ENCODE peak calls at places on chromosomes 6 and 20, in eight cellular contexts. T is midbrain; A is stimulated activated CD4-positive, alpha-beta T cell treated with anti-CD3 and anti-CD28 coated beads, TNF-alpha, amount 100 ng/mL, for 4 hours; N is anterior cingulate cortex; L is posterior cingulate gyrus; P is stimulated activated CD8-positive, alpha-beta memory T cell treated with anti-CD3 and anti-CD28 coated beads, Interleukin-4, amount 100 ng/mL, for 24 hours; O is astrocyte of the spinal cord; Z is NCI-H1417. F is an unnamed sample.

GRCh38 chr6:110179406-110180227 is at the start of gene WASF1:
- DNase-seq in T (peak), A (peak), N (peak), L (peak), P (peak), O (peak), Z (peak), F (peak)

GRCh38 chr6:37493047-37493995 is 6.4 kb downstream of the CCDC167 start:
- DNase-seq in T (no peak), A (no peak), N (no peak), L (no peak), P (no peak), O (no peak), Z (peak), F (no peak)

GRCh38 chr6:308768-309167 is 16.5 kb downstream of the DUSP22 start:
- DNase-seq in T (no peak), A (no peak), N (no peak), L (no peak), P (no peak), O (no peak), Z (no peak), F (no peak)

GRCh38 chr6:109491207-109491938 is 8.4 kb upstream of the ZBTB24 start:
- DNase-seq in T (no peak), A (no peak), N (no peak), L (no peak), P (no peak), O (no peak), Z (no peak), F (no peak)

GRCh38 chr6:142942238-142942637 is 2.7 kb downstream of the HIVEP2 start:
- DNase-seq in T (peak), A (no peak), N (no peak), L (no peak), P (no peak), O (no peak), Z (no peak), F (no peak)

GRCh38 chr20:33990075-33990474 is 3.6 kb upstream of the RALY start:
- DNase-seq in T (no peak), A (no peak), N (no peak), L (peak), P (no peak), O (no peak), Z (no peak), F (no peak)

GRCh38 chr20:6140947-6141346 is 18.1 kb upstream of the FERMT1 start:
- DNase-seq in T (no peak), A (no peak), N (no peak), L (no peak), P (no peak), O (no peak), Z (peak), F (no peak)

GRCh38 chr20:14710941-14711340 is 373.5 kb upstream of the FLRT3 start:
- DNase-seq in T (no peak), A (no peak), N (no peak), L (no peak), P (no peak), O (no peak), Z (no peak), F (no peak)

GRCh38 chr6:41413250-41413649 is 77.8 kb downstream of the NCR2 start:
- DNase-seq in T (no peak), A (no peak), N (no peak), L (no peak), P (no peak), O (no peak), Z (no peak), F (no peak)

GRCh38 chr6:11423667-11424066 is 113.9 kb upstream of the TMEM170B start:
- DNase-seq in T (no peak), A (no peak), N (no peak), L (no peak), P (no peak), O (no peak), Z (no peak), F (no peak)

GRCh38 chr6:81985191-81985590 is 232.7 kb upstream of the TENT5A start:
- DNase-seq in T (no peak), A (no peak), N (no peak), L (no peak), P (no peak), O (peak), Z (no peak), F (no peak)

GRCh38 chr20:41065716-41066115 is 37.1 kb downstream of the TOP1 start:
- DNase-seq in T (no peak), A (no peak), N (no peak), L (no peak), P (no peak), O (no peak), Z (no peak), F (no peak)

GRCh38 chr20:19598117-19598516 is 159.9 kb upstream of the RIN2 start:
- DNase-seq in T (no peak), A (no peak), N (no peak), L (no peak), P (no peak), O (no peak), Z (no peak), F (no peak)

GRCh38 chr6:113017316-113017715 is 670.2 kb downstream of the RFPL4B start:
- DNase-seq in T (no peak), A (no peak), N (no peak), L (no peak), P (no peak), O (no peak), Z (no peak), F (no peak)

GRCh38 chr6:131946992-131947955 is 3.9 kb downstream of the CCN2 start:
- DNase-seq in T (no peak), A (no peak), N (no peak), L (no peak), P (no peak), O (peak), Z (no peak), F (no peak)

GRCh38 chr6:158782432-158783166 is 36.6 kb downstream of the EZR start:
- DNase-seq in T (no peak), A (no peak), N (no peak), L (no peak), P (no peak), O (no peak), Z (peak), F (no peak)

GRCh38 chr20:14219801-14220461 is 117.5 kb downstream of the FLRT3 start:
- DNase-seq in T (no peak), A (no peak), N (no peak), L (no peak), P (no peak), O (no peak), Z (no peak), F (no peak)

GRCh38 chr6:31187780-31188194 is 17.3 kb upstream of the POU5F1 start:
- DNase-seq in T (no peak), A (no peak), N (no peak), L (no peak), P (no peak), O (no peak), Z (no peak), F (no peak)

GRCh38 chr20:17518339-17519052 is 12.7 kb downstream of the BFSP1 start:
- DNase-seq in T (no peak), A (no peak), N (no peak), L (no peak), P (no peak), O (no peak), Z (no peak), F (no peak)

GRCh38 chr6:83062225-83062624 is 3.4 kb downstream of the UBE3D start:
- DNase-seq in T (no peak), A (no peak), N (no peak), L (no peak), P (no peak), O (peak), Z (no peak), F (no peak)

GRCh38 chr6:152068622-152069261 is 261.3 kb downstream of the ESR1 start:
- DNase-seq in T (no peak), A (no peak), N (no peak), L (no peak), P (no peak), O (peak), Z (no peak), F (no peak)

GRCh38 chr6:169738972-169739529 is 12.3 kb downstream of the DYNLT2 start:
- DNase-seq in T (no peak), A (no peak), N (no peak), L (no peak), P (no peak), O (no peak), Z (no peak), F (no peak)

GRCh38 chr6:17687136-17687535 is 19.6 kb downstream of the NUP153 start:
- DNase-seq in T (no peak), A (no peak), N (no peak), L (no peak), P (no peak), O (no peak), Z (no peak), F (no peak)

GRCh38 chr20:18254615-18255014 is 33.7 kb upstream of the ZNF133 start:
- DNase-seq in T (no peak), A (no peak), N (no peak), L (no peak), P (no peak), O (no peak), Z (no peak), F (no peak)

GRCh38 chr6:34891296-34891695 is 2.2 kb downstream of the ANKS1A start:
- DNase-seq in T (no peak), A (no peak), N (no peak), L (no peak), P (no peak), O (no peak), Z (no peak), F (no peak)

GRCh38 chr6:4351857-4352669 is 216.7 kb upstream of the ECI2 start:
- DNase-seq in T (peak), A (no peak), N (peak), L (peak), P (no peak), O (peak), Z (no peak), F (peak)

GRCh38 chr20:44629542-44629941 is 22.0 kb downstream of the ADA start:
- DNase-seq in T (no peak), A (no peak), N (peak), L (no peak), P (no peak), O (no peak), Z (no peak), F (no peak)

GRCh38 chr6:101089640-101090039 is 208.5 kb upstream of the ASCC3 start:
- DNase-seq in T (no peak), A (no peak), N (no peak), L (no peak), P (no peak), O (no peak), Z (no peak), F (no peak)

GRCh38 chr6:108904731-108905130 is 56.5 kb downstream of the ARMC2 start:
- DNase-seq in T (no peak), A (no peak), N (no peak), L (no peak), P (no peak), O (no peak), Z (no peak), F (no peak)

GRCh38 chr6:42841844-42842584 is 37.4 kb upstream of the RPL7L1 start:
- DNase-seq in T (no peak), A (no peak), N (no peak), L (no peak), P (no peak), O (no peak), Z (no peak), F (no peak)

GRCh38 chr6:108665495-108666196 is 104.9 kb downstream of the FOXO3 start:
- DNase-seq in T (no peak), A (no peak), N (no peak), L (no peak), P (no peak), O (no peak), Z (no peak), F (no peak)

GRCh38 chr6:27558028-27558724 is 85.3 kb upstream of the ZNF184 start:
- DNase-seq in T (no peak), A (no peak), N (no peak), L (no peak), P (no peak), O (no peak), Z (no peak), F (no peak)

GRCh38 chr6:137970368-137970767 is 103.3 kb downstream of the TNFAIP3 start:
- DNase-seq in T (no peak), A (no peak), N (no peak), L (no peak), P (peak), O (no peak), Z (no peak), F (no peak)

GRCh38 chr6:48318670-48319069 is 207.7 kb upstream of the PTCHD4 start:
- DNase-seq in T (no peak), A (no peak), N (no peak), L (no peak), P (no peak), O (no peak), Z (no peak), F (peak)

GRCh38 chr6:39812853-39813533 is 20.8 kb downstream of the DAAM2 start:
- DNase-seq in T (peak), A (no peak), N (no peak), L (no peak), P (no peak), O (peak), Z (peak), F (no peak)

GRCh38 chr6:19368511-19368910 is 468.7 kb upstream of the ID4 start:
- DNase-seq in T (no peak), A (no peak), N (no peak), L (no peak), P (no peak), O (peak), Z (no peak), F (no peak)

GRCh38 chr6:114364295-114364694 is 21.5 kb upstream of the HS3ST5 start:
- DNase-seq in T (no peak), A (no peak), N (no peak), L (no peak), P (no peak), O (peak), Z (no peak), F (no peak)